ENCODE peak calls at places on chromosomes 3 and 15, in nine cellular contexts. One of them, this sample, is unnamed.

GRCh38 chr3:184594386-184595035 is 32.9 kb downstream of the EPHB3 start:
- DNase-seq in kidney tubule cell: no peak
- DNase-seq in COR-L47: no peak
- DNase-seq in WTC11: no peak
- DNase-seq in HTR-8/SVneo: no peak
- DNase-seq in effector memory CD8-positive, alpha-beta T cell: no peak
- DNase-seq in DMS 273 treated with DMSO at 0.1 percent for 48 hours: no peak
- DNase-seq in PC-3: no peak
- DNase-seq in NCI-H187: no peak
- DNase-seq in this sample: no peak

GRCh38 chr3:17742092-17742836 is at the start of gene TBC1D5:
- DNase-seq in kidney tubule cell: peak; percentile 99
- DNase-seq in COR-L47: peak; percentile 90
- DNase-seq in WTC11: peak; percentile 94
- DNase-seq in HTR-8/SVneo: peak; percentile 65
- DNase-seq in effector memory CD8-positive, alpha-beta T cell: peak; percentile 85
- DNase-seq in DMS 273 treated with DMSO at 0.1 percent for 48 hours: peak; percentile 93
- DNase-seq in PC-3: peak; percentile 99
- DNase-seq in NCI-H187: peak; percentile 70
- DNase-seq in this sample: peak; percentile 97

GRCh38 chr15:93072011-93072410 is 17.0 kb downstream of the RGMA start:
- DNase-seq in kidney tubule cell: no peak
- DNase-seq in COR-L47: no peak
- DNase-seq in WTC11: no peak
- DNase-seq in HTR-8/SVneo: no peak
- DNase-seq in effector memory CD8-positive, alpha-beta T cell: no peak
- DNase-seq in DMS 273 treated with DMSO at 0.1 percent for 48 hours: no peak
- DNase-seq in PC-3: no peak
- DNase-seq in NCI-H187: no peak
- DNase-seq in this sample: no peak

GRCh38 chr3:131731709-131732108 is 228.9 kb upstream of the MRPL3 start:
- DNase-seq in kidney tubule cell: no peak
- DNase-seq in COR-L47: no peak
- DNase-seq in WTC11: no peak
- DNase-seq in HTR-8/SVneo: no peak
- DNase-seq in effector memory CD8-positive, alpha-beta T cell: no peak
- DNase-seq in DMS 273 treated with DMSO at 0.1 percent for 48 hours: no peak
- DNase-seq in PC-3: no peak
- DNase-seq in NCI-H187: no peak
- DNase-seq in this sample: no peak

GRCh38 chr15:80875568-80875967 is 96.4 kb downstream of the CEMIP start:
- DNase-seq in kidney tubule cell: no peak
- DNase-seq in COR-L47: no peak
- DNase-seq in WTC11: no peak
- DNase-seq in HTR-8/SVneo: no peak
- DNase-seq in effector memory CD8-positive, alpha-beta T cell: no peak
- DNase-seq in DMS 273 treated with DMSO at 0.1 percent for 48 hours: no peak
- DNase-seq in PC-3: no peak
- DNase-seq in NCI-H187: no peak
- DNase-seq in this sample: no peak

GRCh38 chr3:109804697-109805096 is 467.4 kb upstream of the DPPA4 start:
- DNase-seq in kidney tubule cell: peak; percentile 64
- DNase-seq in COR-L47: no peak
- DNase-seq in WTC11: no peak
- DNase-seq in HTR-8/SVneo: no peak
- DNase-seq in effector memory CD8-positive, alpha-beta T cell: peak; percentile 15
- DNase-seq in DMS 273 treated with DMSO at 0.1 percent for 48 hours: no peak
- DNase-seq in PC-3: no peak
- DNase-seq in NCI-H187: no peak
- DNase-seq in this sample: no peak

GRCh38 chr15:67321352-67321751 is 66.8 kb downstream of the IQCH start:
- DNase-seq in kidney tubule cell: no peak
- DNase-seq in COR-L47: no peak
- DNase-seq in WTC11: no peak
- DNase-seq in HTR-8/SVneo: no peak
- DNase-seq in effector memory CD8-positive, alpha-beta T cell: no peak
- DNase-seq in DMS 273 treated with DMSO at 0.1 percent for 48 hours: no peak
- DNase-seq in PC-3: no peak
- DNase-seq in NCI-H187: no peak
- DNase-seq in this sample: no peak

GRCh38 chr15:87604857-87605446 is 651.6 kb downstream of the NTRK3 start:
- DNase-seq in kidney tubule cell: peak; percentile 23
- DNase-seq in COR-L47: no peak
- DNase-seq in WTC11: peak; percentile 32
- DNase-seq in HTR-8/SVneo: peak; percentile 8
- DNase-seq in effector memory CD8-positive, alpha-beta T cell: peak; percentile 2
- DNase-seq in DMS 273 treated with DMSO at 0.1 percent for 48 hours: no peak
- DNase-seq in PC-3: peak; percentile 7
- DNase-seq in NCI-H187: no peak
- DNase-seq in this sample: no peak

GRCh38 chr3:121757812-121758545 is 8.4 kb upstream of the GOLGB1 start:
- DNase-seq in kidney tubule cell: no peak
- DNase-seq in COR-L47: no peak
- DNase-seq in WTC11: no peak
- DNase-seq in HTR-8/SVneo: no peak
- DNase-seq in effector memory CD8-positive, alpha-beta T cell: no peak
- DNase-seq in DMS 273 treated with DMSO at 0.1 percent for 48 hours: no peak
- DNase-seq in PC-3: no peak
- DNase-seq in NCI-H187: no peak
- DNase-seq in this sample: no peak

GRCh38 chr3:88005066-88005465 is 53.7 kb downstream of the CGGBP1 start:
- DNase-seq in kidney tubule cell: peak; percentile 40
- DNase-seq in COR-L47: peak; percentile 2
- DNase-seq in WTC11: no peak
- DNase-seq in HTR-8/SVneo: peak; percentile 25
- DNase-seq in effector memory CD8-positive, alpha-beta T cell: no peak
- DNase-seq in DMS 273 treated with DMSO at 0.1 percent for 48 hours: no peak
- DNase-seq in PC-3: peak; percentile 66
- DNase-seq in NCI-H187: no peak
- DNase-seq in this sample: no peak

GRCh38 chr15:91186892-91187644 is 87.0 kb downstream of the SV2B start:
- DNase-seq in kidney tubule cell: peak; percentile 40
- DNase-seq in COR-L47: no peak
- DNase-seq in WTC11: no peak
- DNase-seq in HTR-8/SVneo: peak; percentile 9
- DNase-seq in effector memory CD8-positive, alpha-beta T cell: no peak
- DNase-seq in DMS 273 treated with DMSO at 0.1 percent for 48 hours: no peak
- DNase-seq in PC-3: peak; percentile 50
- DNase-seq in NCI-H187: peak; percentile 37
- DNase-seq in this sample: no peak